ENCODE peak calls at places on chromosomes 11 and 22, in five cellular contexts. N, M, K, T and R are unnamed samples.

GRCh38 chr22:39651783-39652058 is 81.2 kb downstream of the CACNA1I start:
- DNase-seq in N (no peak), K (no peak), T (no peak), M (peak), R (no peak)

GRCh38 chr22:50244420-50245213 is at the start of gene TUBGCP6:
- DNase-seq in M (peak), T (peak), K (peak), N (peak), R (peak)

GRCh38 chr11:34558211-34558610 is 44.6 kb upstream of the ELF5 start:
- DNase-seq in N (no peak), K (no peak), T (no peak), M (no peak), R (no peak)

GRCh38 chr22:43315687-43316217 is 27.4 kb downstream of the SCUBE1 start:
- DNase-seq in M (no peak), K (no peak), T (no peak), N (no peak), R (no peak)

GRCh38 chr11:10984250-10984649 is 126.4 kb upstream of the ZBED5 start:
- DNase-seq in M (no peak), N (no peak), T (no peak), K (no peak), R (no peak)

GRCh38 chr11:111603633-111604130 is 1.4 kb downstream of the SIK2 start:
- DNase-seq in N (no peak), T (no peak), K (no peak), M (peak), R (no peak)

GRCh38 chr11:134022748-134023147 is 46.1 kb upstream of the JAM3 start:
- DNase-seq in T (no peak), K (no peak), M (no peak), N (no peak), R (no peak)

GRCh38 chr11:80371931-80372330 is 931.1 kb upstream of the TENM4 start:
- DNase-seq in M (no peak), N (no peak), T (no peak), K (no peak), R (no peak)

GRCh38 chr11:12979928-12980689 is 29.0 kb upstream of the RASSF10 start:
- DNase-seq in M (no peak), K (no peak), T (no peak), N (no peak), R (no peak)

GRCh38 chr11:71500601-71501021 is 26.5 kb upstream of the KRTAP5-7 start:
- DNase-seq in T (no peak), K (no peak), M (no peak), N (no peak), R (no peak)

GRCh38 chr22:42442746-42443145 is 10.5 kb upstream of the NFAM1 start:
- DNase-seq in N (no peak), T (no peak), M (no peak), K (no peak), R (no peak)

GRCh38 chr11:120564573-120565301 is 53.2 kb downstream of the GRIK4 start:
- DNase-seq in N (peak), K (peak), T (peak), M (peak), R (peak)

GRCh38 chr11:115199501-115199900 is 304.7 kb downstream of the CADM1 start:
- DNase-seq in K (no peak), N (no peak), M (no peak), T (no peak), R (no peak)

GRCh38 chr11:111336582-111337256 is 38.4 kb downstream of the POU2AF3 start:
- DNase-seq in M (peak), K (no peak), N (no peak), T (no peak), R (no peak)

GRCh38 chr11:8566613-8567210 is 27.3 kb downstream of the STK33 start:
- DNase-seq in M (peak), N (peak), K (no peak), T (no peak), R (no peak)

GRCh38 chr22:20061481-20061861 is 18.6 kb upstream of the DGCR8 start:
- DNase-seq in T (no peak), K (no peak), M (no peak), N (peak), R (no peak)

GRCh38 chr22:41526802-41527799 is 17.2 kb downstream of the POLR3H start:
- DNase-seq in K (peak), M (peak), T (peak), N (no peak), R (peak)

GRCh38 chr11:69636512-69636866 is 4.5 kb upstream of the CCND1 start:
- DNase-seq in T (no peak), N (no peak), K (no peak), M (peak), R (peak)

GRCh38 chr11:57409321-57410100 is 17.4 kb downstream of the SLC43A3 start:
- DNase-seq in K (no peak), N (no peak), M (no peak), T (no peak), R (no peak)

GRCh38 chr11:42054351-42054750 is 594.9 kb upstream of the LRRC4C start:
- DNase-seq in K (no peak), M (no peak), T (no peak), N (no peak), R (no peak)

GRCh38 chr22:38228873-38229740 is 27.3 kb downstream of the MAFF start:
- DNase-seq in M (peak), N (no peak), K (no peak), T (no peak), R (peak)

GRCh38 chr11:5476184-5476819 is 12.2 kb upstream of the OR52D1 start:
- DNase-seq in K (peak), M (peak), N (peak), T (peak), R (no peak)

GRCh38 chr11:72971611-72972010 is 157.4 kb downstream of the ATG16L2 start:
- DNase-seq in T (no peak), M (no peak), K (no peak), N (no peak), R (no peak)

GRCh38 chr11:57735655-57736298 is 5.5 kb upstream of the SELENOH start:
- DNase-seq in T (no peak), M (no peak), K (no peak), N (no peak), R (no peak)

GRCh38 chr11:68314886-68315580 is 2.6 kb downstream of the LRP5 start:
- DNase-seq in M (no peak), N (peak), K (no peak), T (no peak), R (no peak)

GRCh38 chr22:39283312-39284141 is 35.9 kb downstream of the RPL3 start:
- DNase-seq in N (peak), T (no peak), M (no peak), K (no peak), R (peak)

GRCh38 chr11:1863352-1864215 is 10.7 kb downstream of the LSP1 start:
- DNase-seq in T (no peak), N (peak), K (no peak), M (peak), R (peak)

GRCh38 chr11:134857035-134857434 is 445.0 kb upstream of the B3GAT1 start:
- DNase-seq in N (no peak), M (no peak), T (no peak), K (no peak), R (no peak)

GRCh38 chr22:49754674-49755590 is 72.7 kb downstream of the BRD1 start:
- DNase-seq in T (no peak), K (no peak), N (no peak), M (no peak), R (no peak)

GRCh38 chr11:92225206-92225562 is 566 bp downstream of the FAT3 start:
- DNase-seq in K (no peak), N (no peak), T (no peak), M (no peak), R (peak)

GRCh38 chr11:108732395-108732794 is 67.5 kb downstream of the DDX10 start:
- DNase-seq in T (no peak), M (no peak), N (no peak), K (no peak), R (no peak)

GRCh38 chr11:123391646-123392348 is 38.3 kb upstream of the GRAMD1B start:
- DNase-seq in M (no peak), N (no peak), T (no peak), K (no peak), R (no peak)

GRCh38 chr11:65588199-65589054 is 7.2 kb downstream of the KCNK7 start:
- DNase-seq in N (peak), K (peak), T (peak), M (peak), R (peak)

GRCh38 chr11:112396092-112396491 is 135.4 kb upstream of the PLET1 start:
- DNase-seq in N (no peak), M (no peak), T (no peak), K (no peak), R (no peak)

GRCh38 chr11:76752321-76753175 is 30.6 kb upstream of the TSKU start:
- DNase-seq in K (no peak), T (no peak), M (peak), N (no peak), R (peak)

GRCh38 chr22:48952256-48953102 is 875.2 kb downstream of the BRD1 start:
- DNase-seq in M (no peak), T (no peak), N (no peak), K (peak), R (no peak)

GRCh38 chr11:11499300-11499699 is 122.5 kb downstream of the GALNT18 start:
- DNase-seq in N (no peak), K (no peak), T (no peak), M (no peak), R (no peak)

GRCh38 chr11:69295079-69295994 is 1.4 kb downstream of the MYEOV start:
- DNase-seq in T (no peak), N (no peak), K (no peak), M (no peak), R (no peak)